ENCODE peak calls at places on chromosomes 6 and 20, in four cellular contexts. Z is HCT116, T is fibroblast of mammary gland, O is astrocyte. F is an unnamed sample.

GRCh38 chr20:35768731-35769664 is 2.8 kb upstream of the PHF20 start:
- DNase-seq in Z (peak), T (peak), O (peak), F (peak)

GRCh38 chr6:142279350-142280180 is 22.2 kb upstream of the ADGRG6 start:
- DNase-seq in O (peak), T (peak), Z (no peak), F (peak)

GRCh38 chr20:6055161-6055783 is 1.4 kb upstream of the LRRN4 start:
- DNase-seq in O (no peak), T (no peak), Z (no peak), F (no peak)

GRCh38 chr6:16355699-16356481 is 117.5 kb downstream of the GMPR start:
- DNase-seq in Z (no peak), T (peak), O (no peak), F (peak)

GRCh38 chr6:71649893-71650292 is 236.5 kb upstream of the RIMS1 start:
- DNase-seq in O (no peak), T (no peak), Z (no peak), F (no peak)

GRCh38 chr20:49669601-49670189 is 44.0 kb downstream of the B4GALT5 start:
- DNase-seq in Z (no peak), T (no peak), O (no peak), F (no peak)

GRCh38 chr6:151807513-151808330 is at the start of gene ESR1:
- DNase-seq in T (peak), Z (no peak), O (no peak), F (no peak)

GRCh38 chr6:136792945-136793289 is 640 bp upstream of the MAP3K5 start:
- DNase-seq in O (peak), Z (peak), T (peak), F (peak)

GRCh38 chr6:41209976-41210375 is 9.0 kb upstream of the TREML2 start:
- DNase-seq in O (no peak), T (no peak), Z (no peak), F (no peak)

GRCh38 chr6:109695468-109695867 is 4.4 kb downstream of the FIG4 start:
- DNase-seq in T (no peak), Z (no peak), O (no peak), F (no peak)

GRCh38 chr20:37423545-37423944 is 77.6 kb downstream of the SRC start:
- DNase-seq in Z (no peak), O (no peak), T (no peak), F (no peak)

GRCh38 chr20:57013741-57014140 is 252.7 kb downstream of the BMP7 start:
- DNase-seq in T (no peak), Z (no peak), O (no peak), F (no peak)

GRCh38 chr6:106739387-106739786 is 110.0 kb downstream of the QRSL1 start:
- DNase-seq in Z (no peak), O (no peak), T (no peak), F (no peak)

GRCh38 chr6:108966855-108967755 is 118.9 kb downstream of the ARMC2 start:
- DNase-seq in T (peak), O (peak), Z (peak), F (peak)

GRCh38 chr6:27091661-27092315 is 155.7 kb upstream of the PRSS16 start:
- DNase-seq in Z (peak), O (peak), T (peak), F (peak)

GRCh38 chr6:1535295-1535694 is 74.4 kb upstream of the FOXC1 start:
- DNase-seq in Z (no peak), O (peak), T (no peak), F (no peak)

GRCh38 chr6:103344554-103345163 is 1515.1 kb downstream of the HACE1 start:
- DNase-seq in Z (no peak), T (no peak), O (no peak), F (no peak)

GRCh38 chr6:52123234-52123633 is 35.8 kb upstream of the PKHD1 start:
- DNase-seq in O (no peak), Z (no peak), T (no peak), F (no peak)

GRCh38 chr6:40376113-40376650 is 211.0 kb downstream of the LRFN2 start:
- DNase-seq in T (no peak), Z (no peak), O (no peak), F (no peak)

GRCh38 chr6:73695619-73696421 is at the start of gene CD109:
- DNase-seq in O (peak), Z (peak), T (peak), F (peak)

GRCh38 chr6:21514288-21514687 is 79.3 kb upstream of the SOX4 start:
- DNase-seq in T (no peak), Z (no peak), O (no peak), F (no peak)

GRCh38 chr6:105431226-105431625 is 28.3 kb upstream of the PREP start:
- DNase-seq in T (peak), Z (peak), O (no peak), F (peak)

GRCh38 chr6:7381092-7381491 is 8.4 kb downstream of the CAGE1 start:
- DNase-seq in T (no peak), Z (no peak), O (no peak), F (no peak)

GRCh38 chr6:119627908-119628669 is 278.5 kb upstream of the MAN1A1 start:
- DNase-seq in Z (no peak), O (peak), T (peak), F (no peak)

GRCh38 chr20:51935003-51935358 is 132.7 kb upstream of the SALL4 start:
- DNase-seq in Z (no peak), T (no peak), O (no peak), F (no peak)

GRCh38 chr6:33279257-33279695 is 2.4 kb downstream of the B3GALT4 start:
- DNase-seq in Z (no peak), T (no peak), O (no peak), F (no peak)

GRCh38 chr6:34514593-34515472 is 41.3 kb downstream of the SPDEF start:
- DNase-seq in T (peak), Z (no peak), O (peak), F (peak)

GRCh38 chr6:72968704-72969103 is 256.6 kb downstream of the KHDC1L start:
- DNase-seq in Z (peak), T (peak), O (peak), F (no peak)

GRCh38 chr20:59787186-59787890 is 146.1 kb downstream of the SYCP2 start:
- DNase-seq in Z (no peak), T (no peak), O (no peak), F (no peak)

GRCh38 chr6:15264902-15265761 is 19.3 kb downstream of the JARID2 start:
- DNase-seq in Z (no peak), T (peak), O (peak), F (no peak)

GRCh38 chr6:33967966-33968724 is 164.3 kb upstream of the MLN start:
- DNase-seq in Z (peak), O (no peak), T (peak), F (peak)

GRCh38 chr6:455835-456234 is 64.3 kb downstream of the IRF4 start:
- DNase-seq in O (no peak), Z (no peak), T (no peak), F (no peak)

GRCh38 chr6:108438918-108439317 is 121.8 kb upstream of the FOXO3 start:
- DNase-seq in T (peak), Z (no peak), O (peak), F (no peak)

GRCh38 chr6:167121471-167121870 is 1.4 kb upstream of the CCR6 start:
- DNase-seq in O (no peak), Z (no peak), T (no peak), F (no peak)

GRCh38 chr6:134686071-134686470 is 263.8 kb downstream of the ALDH8A1 start:
- DNase-seq in Z (no peak), T (peak), O (peak), F (no peak)

GRCh38 chr6:138682722-138683521 is 90.6 kb upstream of the CCDC28A start:
- DNase-seq in O (peak), T (peak), Z (no peak), F (peak)

GRCh38 chr6:27078734-27079357 is 168.7 kb upstream of the PRSS16 start:
- DNase-seq in T (peak), Z (peak), O (peak), F (peak)

GRCh38 chr6:121302882-121303281 is 31.4 kb downstream of the TBC1D32 start:
- DNase-seq in Z (no peak), T (no peak), O (no peak), F (no peak)

GRCh38 chr6:13577926-13578325 is 3.5 kb downstream of the SIRT5 start:
- DNase-seq in T (no peak), O (no peak), Z (no peak), F (no peak)

GRCh38 chr6:13576017-13576416 is 1.6 kb downstream of the SIRT5 start:
- DNase-seq in Z (no peak), T (no peak), O (no peak), F (no peak)

GRCh38 chr6:13586936-13587542 is 12.6 kb downstream of the SIRT5 start:
- DNase-seq in Z (no peak), O (peak), T (no peak), F (peak)

GRCh38 chr6:13579911-13580310 is 5.5 kb downstream of the SIRT5 start:
- DNase-seq in O (no peak), Z (no peak), T (no peak), F (no peak)

DNA sequence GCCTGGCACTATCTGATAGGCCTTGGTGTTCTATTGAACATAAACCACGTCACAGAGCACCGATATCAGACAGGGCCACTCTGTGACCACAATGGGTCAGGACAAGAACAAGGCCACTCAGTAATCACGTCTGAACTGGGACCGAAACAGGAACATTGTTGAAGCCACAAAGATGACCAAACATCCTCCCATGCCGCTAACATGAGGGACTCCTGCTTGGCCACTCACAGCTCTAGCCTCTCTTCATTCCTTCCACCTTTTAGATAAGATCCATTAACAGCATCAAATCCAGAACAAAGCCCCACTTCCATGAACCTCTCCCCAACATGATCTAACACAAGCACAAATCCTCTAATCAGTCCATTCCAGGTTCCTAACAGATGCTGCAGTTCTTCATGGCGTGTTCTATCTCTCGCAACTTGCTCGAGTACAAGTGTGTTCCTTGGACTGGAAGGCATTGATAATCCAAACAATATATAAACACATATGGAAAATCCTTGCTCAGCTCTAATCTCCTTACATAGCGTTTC is 7.4 kb downstream of the SIRT5 start:
- DNase-seq in T (no peak), O (no peak), Z (no peak), F (no peak)
- TF ChIP-seq CTCF in T (no peak), O (no peak), Z (no peak), F (no peak)

DNA sequence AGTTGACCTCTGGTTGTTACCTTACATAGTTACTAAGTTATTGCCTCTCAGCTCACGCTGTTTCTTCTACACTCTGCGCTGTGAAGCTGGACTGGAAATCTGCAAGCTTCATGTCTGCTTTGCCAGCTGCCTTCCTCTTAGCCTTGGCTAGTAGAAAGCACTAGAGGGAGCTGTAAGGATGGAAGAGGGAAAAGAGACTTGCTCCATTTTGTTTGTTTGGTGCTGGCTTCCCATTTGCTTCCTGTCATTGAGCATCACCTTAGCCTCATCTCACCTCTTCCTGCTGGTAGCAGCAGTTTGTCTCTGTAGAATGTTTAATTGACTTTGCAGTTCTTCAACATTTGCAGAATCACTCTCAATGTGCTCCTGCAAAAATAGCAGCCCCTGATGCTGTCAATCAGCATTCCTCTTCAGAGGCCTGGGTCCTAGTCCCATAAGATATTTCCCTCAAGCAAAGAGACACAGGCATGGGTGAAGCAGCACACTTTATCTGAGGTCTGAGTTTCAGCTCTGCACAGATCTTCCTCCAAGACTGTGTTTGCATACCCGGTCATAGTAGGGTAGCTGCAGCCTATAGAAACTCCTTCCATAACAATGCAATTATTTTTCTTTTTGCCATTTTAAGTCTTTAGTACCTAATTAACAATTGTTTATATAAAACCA is 302.2 kb upstream of the EPHA7 start:
- DNase-seq in T (peak), O (peak), Z (no peak), F (no peak)
- TF ChIP-seq CTCF in T (peak), O (peak), Z (no peak), F (no peak)

GRCh38 chr6:11622156-11622555 is 84.6 kb downstream of the TMEM170B start:
- DNase-seq in Z (no peak), T (no peak), O (no peak), F (no peak)

GRCh38 chr6:11621119-11621518 is 83.6 kb downstream of the TMEM170B start:
- DNase-seq in O (no peak), Z (no peak), T (no peak), F (no peak)

GRCh38 chr6:11615214-11615602 is 77.7 kb downstream of the TMEM170B start:
- DNase-seq in T (peak), O (peak), Z (no peak), F (peak)

GRCh38 chr6:11616200-11616611 is 78.7 kb downstream of the TMEM170B start:
- DNase-seq in T (peak), O (peak), Z (no peak), F (peak)

GRCh38 chr6:11618533-11618932 is 81.0 kb downstream of the TMEM170B start:
- DNase-seq in O (no peak), T (peak), Z (peak), F (no peak)
- TF ChIP-seq CTCF in O (peak), T (peak), Z (peak), F (peak)

DNA sequence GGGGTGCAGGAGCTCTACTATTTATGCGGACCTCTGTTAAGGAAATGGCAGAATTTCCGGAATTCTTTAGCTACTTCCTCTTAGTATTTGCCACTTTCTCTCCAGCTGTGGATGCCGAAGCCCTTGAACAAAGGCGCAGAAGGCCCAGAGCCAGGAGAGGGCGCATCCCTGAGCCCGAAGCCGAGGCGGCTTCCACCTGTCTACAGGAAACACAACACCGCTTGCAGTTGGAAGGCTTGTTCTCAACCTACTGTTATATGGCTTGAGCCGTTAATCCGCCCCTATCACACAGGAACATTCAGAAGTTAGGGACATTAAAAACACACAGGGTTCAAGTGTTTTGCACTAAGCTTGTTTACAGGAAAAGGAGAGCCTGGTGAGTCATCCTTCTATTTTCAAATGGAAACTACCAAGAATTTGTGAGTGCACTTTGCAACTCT is 417.1 kb downstream of the BCKDHB start:
- DNase-seq in Z (no peak), T (no peak), O (no peak), F (no peak)
- TF ChIP-seq CTCF in Z (peak), T (no peak), O (no peak), F (no peak)

GRCh38 chr6:77930382-77930781 is 277.5 kb downstream of the MEI4 start:
- DNase-seq in Z (no peak), O (no peak), T (no peak), F (no peak)

GRCh38 chr6:77930945-77931344 is 278.1 kb downstream of the MEI4 start:
- DNase-seq in Z (no peak), T (no peak), O (no peak), F (no peak)

DNA sequence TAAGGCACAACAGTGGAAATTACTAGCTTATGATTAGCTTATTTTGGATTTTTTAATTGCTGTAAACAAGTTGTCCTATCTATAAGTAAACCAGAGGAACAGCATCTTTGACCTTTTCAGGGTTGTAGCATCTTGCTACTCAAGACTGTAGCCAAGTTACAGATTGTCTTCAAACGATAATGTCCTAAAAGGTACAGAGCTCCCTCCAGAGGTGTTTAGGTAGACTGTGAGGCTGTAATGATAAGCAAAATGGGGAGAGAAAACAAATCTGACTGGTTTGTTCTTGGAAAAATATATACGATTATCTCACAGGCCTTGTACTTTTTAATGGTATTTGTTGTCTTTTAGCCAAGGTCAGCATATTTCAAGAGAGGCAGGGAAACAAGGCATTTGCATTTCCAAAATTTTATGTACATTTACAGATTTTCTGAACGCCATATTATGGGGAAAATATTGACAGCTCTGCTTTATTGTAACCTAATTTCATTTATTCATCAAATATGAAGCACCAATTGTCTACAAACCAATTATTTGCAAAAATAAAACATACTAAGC is 273.4 kb downstream of the MEI4 start:
- DNase-seq in O (no peak), Z (peak), T (no peak), F (no peak)
- TF ChIP-seq CTCF in O (no peak), Z (peak), T (no peak), F (no peak)

GRCh38 chr20:19693508-19693907 is 64.5 kb upstream of the RIN2 start:
- DNase-seq in T (no peak), Z (no peak), O (no peak), F (no peak)

GRCh38 chr20:19690462-19690861 is 67.6 kb upstream of the RIN2 start:
- DNase-seq in Z (no peak), T (no peak), O (no peak), F (no peak)

GRCh38 chr20:19692100-19692499 is 66.0 kb upstream of the RIN2 start:
- DNase-seq in T (peak), O (peak), Z (no peak), F (peak)

GRCh38 chr20:19691125-19691524 is 66.9 kb upstream of the RIN2 start:
- DNase-seq in Z (no peak), T (no peak), O (no peak), F (no peak)

GRCh38 chr20:19692685-19693119 is 65.4 kb upstream of the RIN2 start:
- DNase-seq in Z (peak), T (peak), O (peak), F (no peak)
- TF ChIP-seq CTCF in Z (peak), T (peak), O (peak), F (peak)

DNA sequence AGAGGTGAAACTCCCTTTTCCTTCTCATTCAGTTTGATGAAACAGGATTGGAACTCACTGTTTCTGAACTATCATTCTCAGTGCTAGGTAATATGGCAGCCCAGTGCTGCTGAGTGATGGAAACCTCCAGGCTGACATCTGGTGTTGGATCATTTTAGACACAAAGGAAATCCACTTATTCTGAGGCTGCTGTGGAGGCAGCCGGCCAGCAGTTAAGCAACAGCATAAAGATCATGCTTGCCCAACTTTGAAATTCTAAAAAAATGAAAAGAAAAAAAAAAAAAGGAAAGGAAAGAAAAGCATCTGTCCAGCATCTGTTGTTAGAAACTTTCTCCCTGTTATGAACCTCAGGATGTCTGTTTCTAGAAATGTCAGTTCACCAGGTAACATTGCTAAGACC is 96.5 kb downstream of the RFPL4B start:
- DNase-seq in Z (no peak), O (peak), T (peak), F (peak)
- TF ChIP-seq CTCF in Z (no peak), O (no peak), T (no peak), F (no peak)

GRCh38 chr6:94130458-94130857 is 711.1 kb upstream of the EPHA7 start:
- DNase-seq in Z (no peak), O (no peak), T (no peak), F (no peak)
- TF ChIP-seq CTCF in Z (no peak), O (no peak), T (no peak), F (no peak)

F was measured in HFFc6.